ENCODE peak calls at places on chromosomes 7 and 10, in five cellular contexts. W, E, G, U and S are unnamed samples.

GRCh38 chr10:21068025-21068656 is 171.0 kb upstream of the NEBL start:
- DNase-seq in U (no peak), W (no peak), E (no peak), G (no peak), S (no peak)

GRCh38 chr7:1100886-1101579 is 13.1 kb downstream of the GPER1 start:
- DNase-seq in W (no peak), U (no peak), G (no peak), E (no peak), S (no peak)

GRCh38 chr10:13839430-13839986 is 252.7 kb downstream of the PRPF18 start:
- DNase-seq in W (peak; percentile 75), U (no peak), G (no peak), E (no peak), S (no peak)

GRCh38 chr7:114652041-114652440 is 237.4 kb downstream of the FOXP2 start:
- DNase-seq in U (no peak), G (no peak), W (no peak), E (no peak), S (no peak)

GRCh38 chr10:3779146-3779707 is 5.8 kb downstream of the KLF6 start:
- DNase-seq in U (no peak), E (no peak), G (no peak), W (peak; percentile 44), S (no peak)

GRCh38 chr10:94006591-94007550 is 13.1 kb downstream of the PLCE1 start:
- DNase-seq in E (no peak), G (peak; percentile 73), W (peak; percentile 90), U (no peak), S (no peak)

GRCh38 chr7:129186749-129187260 is 1.6 kb upstream of the SMO start:
- DNase-seq in U (no peak), G (no peak), W (no peak), E (no peak), S (no peak)

GRCh38 chr7:149714910-149715471 is 58.4 kb downstream of the ZNF467 start:
- DNase-seq in E (no peak), U (no peak), W (peak; percentile 11), G (no peak), S (no peak)

GRCh38 chr7:158357106-158357897 is 230.3 kb downstream of the PTPRN2 start:
- DNase-seq in U (no peak), G (no peak), E (no peak), W (no peak), S (no peak)

GRCh38 chr10:123027861-123028260 is 19.1 kb downstream of the ACADSB start:
- DNase-seq in U (no peak), W (peak; percentile 29), E (no peak), G (no peak), S (no peak)

GRCh38 chr10:88793747-88794299 is 8.7 kb upstream of the LIPM start:
- DNase-seq in G (no peak), U (no peak), W (peak; percentile 25), E (no peak), S (no peak)

GRCh38 chr10:3723706-3724225 is 61.2 kb downstream of the KLF6 start:
- DNase-seq in W (peak; percentile 96), G (peak; percentile 26), U (no peak), E (no peak), S (no peak)

GRCh38 chr10:28685717-28686116 is 8.4 kb downstream of the BAMBI start:
- DNase-seq in E (no peak), W (no peak), U (no peak), G (no peak), S (no peak)

GRCh38 chr7:6284055-6284400 is 11.6 kb upstream of the CYTH3 start:
- DNase-seq in G (no peak), E (no peak), W (peak; percentile 76), U (no peak), S (no peak)

GRCh38 chr10:100043344-100043743 is 33.6 kb upstream of the DNMBP start:
- DNase-seq in E (no peak), G (no peak), W (no peak), U (no peak), S (no peak)

GRCh38 chr7:150787321-150788281 is 12.6 kb downstream of the TMEM176B start:
- DNase-seq in G (no peak), E (peak; percentile 28), W (peak; percentile 14), U (no peak), S (no peak)

GRCh38 chr10:69057951-69058297 is 30.0 kb upstream of the SRGN start:
- DNase-seq in W (peak; percentile 62), G (no peak), U (no peak), E (no peak), S (no peak)

GRCh38 chr7:138842111-138842510 is 44.1 kb upstream of the ATP6V0A4 start:
- DNase-seq in U (no peak), G (no peak), W (peak; percentile 57), E (no peak), S (no peak)

GRCh38 chr7:22725585-22725984 is 1.4 kb upstream of the IL6 start:
- DNase-seq in G (no peak), U (no peak), E (no peak), W (peak; percentile 63), S (no peak)

GRCh38 chr10:118062798-118063238 is 16.1 kb upstream of the RAB11FIP2 start:
- DNase-seq in G (no peak), W (no peak), U (no peak), E (no peak), S (no peak)

GRCh38 chr7:27128034-27128433 is 2.5 kb downstream of the HOXA4 start:
- DNase-seq in W (no peak), E (no peak), U (no peak), G (no peak), S (no peak)

GRCh38 chr7:123674399-123675091 is 18.9 kb downstream of the LMOD2 start:
- DNase-seq in G (peak; percentile 45), U (no peak), W (peak; percentile 79), E (no peak), S (no peak)

GRCh38 chr10:43958071-43958432 is 309.4 kb upstream of the ZNF32 start:
- DNase-seq in U (peak; percentile 62), W (no peak), G (no peak), E (no peak), S (no peak)

GRCh38 chr10:17216217-17216900 is 11.7 kb upstream of the VIM start:
- DNase-seq in W (peak; percentile 99), E (no peak), G (peak; percentile 95), U (no peak), S (no peak)

GRCh38 chr7:150451097-150451793 is 815 bp downstream of the GIMAP8 start:
- DNase-seq in U (peak; percentile 93), W (no peak), G (no peak), E (peak; percentile 40), S (no peak)

GRCh38 chr10:75294518-75294865 is 58.7 kb upstream of the COMTD1 start:
- DNase-seq in W (no peak), U (no peak), G (no peak), E (no peak), S (no peak)

GRCh38 chr10:103709341-103709920 is 145.9 kb downstream of the SH3PXD2A start:
- DNase-seq in G (no peak), U (no peak), E (no peak), W (peak; percentile 67), S (no peak)

GRCh38 chr7:1106063-1106782 is 18.3 kb downstream of the GPER1 start:
- DNase-seq in W (no peak), G (no peak), U (no peak), E (no peak), S (no peak)

GRCh38 chr10:132422169-132422691 is 25.2 kb downstream of the PWWP2B start:
- DNase-seq in U (no peak), W (no peak), G (no peak), E (no peak), S (no peak)

DNA sequence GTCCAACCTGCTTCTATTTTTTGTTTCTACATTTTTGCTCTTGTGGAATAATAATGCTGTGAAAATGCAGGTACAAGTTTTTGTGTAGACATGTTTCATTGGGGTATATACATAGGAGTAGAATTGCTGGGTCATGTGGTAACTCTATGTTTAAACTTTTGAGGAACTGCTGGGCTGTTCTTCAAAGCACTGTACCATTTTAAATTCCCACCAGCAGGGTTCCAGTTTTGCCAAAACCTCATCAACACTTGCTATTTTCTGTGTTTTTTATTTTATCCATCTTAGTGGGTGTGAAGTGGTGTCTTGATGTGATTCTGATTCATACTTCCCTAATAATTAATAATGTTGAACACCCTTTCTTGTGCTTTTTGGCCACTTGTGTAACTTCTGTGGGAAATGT is 138.6 kb downstream of the RGS10 start:
- DNase-seq in W (no peak), G (no peak), U (no peak), E (no peak), S (no peak)
- TF ChIP-seq CTCF in W (no peak), G (peak; percentile 2), U (no peak), E (no peak), S (no peak)

DNA sequence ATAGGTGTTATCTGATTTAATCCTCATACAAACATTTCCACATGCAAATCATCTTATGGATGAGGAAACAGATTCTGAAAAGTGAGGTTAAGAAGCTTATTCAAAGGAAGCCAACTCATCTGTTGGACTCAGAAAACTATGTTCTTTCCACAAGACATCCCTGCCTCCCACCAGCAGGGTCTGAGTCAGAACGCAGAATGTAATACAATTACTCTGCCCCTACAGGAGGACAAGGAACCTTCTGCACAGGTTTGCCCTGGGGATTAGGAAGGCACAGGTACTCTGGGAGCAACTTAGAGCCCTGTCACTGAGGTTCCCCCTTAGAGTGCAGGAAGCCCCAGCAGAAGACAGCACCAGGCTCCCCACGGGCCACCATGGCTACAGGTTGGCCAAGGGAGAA is 255.7 kb downstream of the TNS3 start:
- DNase-seq in W (peak; percentile 77), U (peak; percentile 57), E (no peak), G (peak; percentile 30), S (no peak)
- TF ChIP-seq CTCF in W (peak; percentile 58), U (no peak), E (no peak), G (peak; percentile 53), S (no peak)

GRCh38 chr7:117756586-117756985 is 116.7 kb downstream of the CTTNBP2 start:
- DNase-seq in U (no peak), W (no peak), G (no peak), E (no peak), S (no peak)

GRCh38 chr7:117755136-117755535 is 118.1 kb downstream of the CTTNBP2 start:
- DNase-seq in U (no peak), E (no peak), G (no peak), W (no peak), S (no peak)

GRCh38 chr7:117751775-117752174 is 121.5 kb downstream of the CTTNBP2 start:
- DNase-seq in E (no peak), W (no peak), G (no peak), U (no peak), S (no peak)

GRCh38 chr7:117750612-117751563 is 122.4 kb downstream of the CTTNBP2 start:
- DNase-seq in E (no peak), G (no peak), U (no peak), W (peak; percentile 11), S (no peak)
- TF ChIP-seq CTCF in E (peak; percentile 38), G (peak; percentile 49), U (peak; percentile 64), W (peak; percentile 60), S (peak; percentile 45)

GRCh38 chr10:847868-848267 is 83.6 kb downstream of the LARP4B start:
- DNase-seq in E (no peak), U (no peak), W (no peak), G (no peak), S (no peak)
- TF ChIP-seq CTCF in E (no peak), U (no peak), W (no peak), G (no peak), S (no peak)

GRCh38 chr7:99525713-99526440 is 21.4 kb downstream of the ZKSCAN5 start:
- DNase-seq in E (no peak), W (no peak), G (no peak), U (no peak), S (no peak)
- TF ChIP-seq CTCF in E (no peak), W (peak; percentile 37), G (peak; percentile 23), U (no peak), S (peak; percentile 45)